ENCODE peak calls at places on chromosomes 5 and 9, in ten cellular contexts. R, B, Q, I, Z, P, T, X, V and Y are unnamed samples.

GRCh38 chr9:129008469-129008965 is 19.6 kb downstream of the SH3GLB2 start:
- DNase-seq in R (no peak), B (no peak), Q (no peak), I (no peak), Z (no peak), P (no peak), T (no peak), X (no peak), V (no peak), Y (no peak)

GRCh38 chr5:67233075-67233474 is 36.5 kb upstream of the CD180 start:
- DNase-seq in R (no peak), B (no peak), Q (no peak), I (no peak), Z (no peak), P (no peak), T (no peak), X (no peak), V (no peak), Y (no peak)

GRCh38 chr9:4739587-4740372 is 1.2 kb downstream of the AK3 start:
- DNase-seq in R (no peak), B (no peak), Q (no peak), I (no peak), Z (peak; percentile 25), P (peak; percentile 41), T (no peak), X (no peak), V (no peak), Y (peak; percentile 39)

GRCh38 chr9:33795819-33796218 is 458 bp downstream of the PRSS3 start:
- DNase-seq in R (no peak), B (no peak), Q (no peak), I (no peak), Z (no peak), P (no peak), T (no peak), X (no peak), V (no peak), Y (peak; percentile 32)

GRCh38 chr5:151234476-151235238 is 10.8 kb upstream of the CCDC69 start:
- DNase-seq in R (peak; percentile 87), B (peak; percentile 25), Q (peak; percentile 72), I (peak; percentile 93), Z (no peak), P (peak; percentile 60), T (peak; percentile 86), X (peak; percentile 96), V (peak; percentile 85), Y (peak; percentile 79)

GRCh38 chr9:108609227-108609894 is 246.4 kb downstream of the ACTL7B start:
- DNase-seq in R (no peak), B (no peak), Q (no peak), I (no peak), Z (no peak), P (no peak), T (no peak), X (no peak), V (no peak), Y (no peak)

GRCh38 chr9:23590601-23591000 is 235.4 kb downstream of the ELAVL2 start:
- DNase-seq in R (no peak), B (no peak), Q (no peak), I (no peak), Z (no peak), P (no peak), T (no peak), X (no peak), V (no peak), Y (no peak)

GRCh38 chr5:37991903-37992299 is 152.1 kb upstream of the GDNF start:
- DNase-seq in R (no peak), B (no peak), Q (no peak), I (no peak), Z (no peak), P (no peak), T (no peak), X (no peak), V (peak; percentile 4), Y (no peak)

GRCh38 chr5:39257554-39257953 is 38.2 kb upstream of the FYB1 start:
- DNase-seq in R (no peak), B (no peak), Q (no peak), I (no peak), Z (no peak), P (no peak), T (no peak), X (no peak), V (peak; percentile 27), Y (no peak)

GRCh38 chr9:83630938-83631457 is 8.1 kb downstream of the IDNK start:
- DNase-seq in R (no peak), B (no peak), Q (no peak), I (no peak), Z (peak; percentile 47), P (no peak), T (no peak), X (no peak), V (no peak), Y (no peak)

GRCh38 chr9:128617943-128618342 is 38.7 kb downstream of the DYNC2I2 start:
- DNase-seq in R (no peak), B (no peak), Q (no peak), I (no peak), Z (no peak), P (no peak), T (no peak), X (no peak), V (no peak), Y (no peak)

GRCh38 chr5:174731214-174732039 is 7.0 kb downstream of the MSX2 start:
- DNase-seq in R (no peak), B (no peak), Q (no peak), I (no peak), Z (no peak), P (no peak), T (no peak), X (no peak), V (no peak), Y (no peak)

GRCh38 chr5:81779125-81779934 is 28.4 kb upstream of the SSBP2 start:
- DNase-seq in R (peak; percentile 49), B (no peak), Q (peak; percentile 58), I (no peak), Z (peak; percentile 27), P (peak; percentile 81), T (peak; percentile 78), X (peak; percentile 87), V (no peak), Y (peak; percentile 70)

GRCh38 chr5:1749346-1750124 is 50.1 kb downstream of the MRPL36 start:
- DNase-seq in R (peak; percentile 2), B (no peak), Q (no peak), I (no peak), Z (no peak), P (no peak), T (peak; percentile 19), X (peak; percentile 40), V (no peak), Y (peak; percentile 4)

DNA sequence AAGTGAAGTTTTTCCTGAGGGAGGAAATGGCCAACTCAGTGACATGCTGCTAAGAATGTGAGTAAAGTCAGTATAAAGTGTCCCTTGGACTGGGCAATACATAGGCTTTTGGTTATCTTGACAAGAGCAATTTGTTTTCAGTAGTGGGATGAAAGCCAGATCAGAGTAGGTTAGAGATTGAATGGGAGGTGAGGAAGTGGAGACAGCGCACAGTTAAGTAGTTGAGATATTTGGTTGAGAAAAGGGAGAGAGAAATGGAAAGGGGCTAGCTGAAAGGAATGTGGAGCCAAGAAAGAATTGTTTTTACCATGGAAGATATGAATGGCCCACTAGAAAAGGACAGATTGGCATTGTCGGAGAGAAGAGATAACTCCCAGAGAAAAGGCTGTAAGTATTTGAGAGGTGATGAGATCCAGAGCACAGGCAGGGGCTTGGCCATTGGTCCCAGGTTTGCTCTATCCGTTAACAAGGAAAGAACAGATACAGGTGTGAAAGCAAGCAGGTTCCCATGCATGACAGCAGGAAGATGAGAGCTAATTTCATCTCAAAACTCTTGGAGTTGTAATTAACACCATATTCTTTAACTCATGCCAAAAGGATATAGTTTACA is 392.0 kb downstream of the NR2F1-AS1 start:
- DNase-seq in R (no peak), B (no peak), Q (no peak), I (no peak), Z (no peak), P (no peak), T (no peak), X (no peak), V (no peak), Y (no peak)
- H3K4me1 ChIP-seq in R (peaks cover 3% of the 10 kb centered on the region), B (peaks cover 57% of the 10 kb centered on the region), Q (no peaks in the 10 kb centered on the region), I (no peaks in the 10 kb centered on the region), Z (peaks cover 18% of the 10 kb centered on the region), P (peaks cover 6% of the 10 kb centered on the region), T (peaks cover 2% of the 10 kb centered on the region), X (no peaks in the 10 kb centered on the region), V (peaks cover 44% of the 10 kb centered on the region), Y (no peaks in the 10 kb centered on the region)

GRCh38 chr9:469672-470040 is 255.0 kb downstream of the DOCK8 start:
- DNase-seq in R (no peak), B (no peak), Q (peak; percentile 8), I (no peak), Z (no peak), P (peak; percentile 27), T (no peak), X (peak; percentile 66), V (no peak), Y (peak; percentile 47)
- TF ChIP-seq EP300 in R (no peak), B (no peak), Q (no peak), I (no peak), Z (no peak), P (no peak), T (no peak), X (no peak), V (no peak), Y (no peak)

DNA sequence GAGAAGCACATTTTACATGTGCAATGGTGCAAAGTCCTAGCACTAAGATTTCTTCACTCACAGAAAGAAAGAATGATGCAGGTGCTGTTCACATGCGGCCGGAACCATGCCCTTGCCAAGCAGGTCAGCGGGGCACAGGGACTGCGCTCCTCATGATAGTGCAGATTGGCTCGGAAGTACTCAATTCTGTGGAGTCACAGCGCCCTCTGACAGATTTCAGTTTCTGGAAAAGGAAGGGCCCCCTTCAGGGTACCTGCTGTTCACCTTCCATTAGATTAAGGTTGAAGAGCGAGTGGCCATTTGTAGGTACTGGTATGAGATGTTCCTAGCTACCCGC is 75.7 kb downstream of the TMC1 start:
- DNase-seq in R (no peak), B (no peak), Q (no peak), I (no peak), Z (no peak), P (no peak), T (no peak), X (no peak), V (no peak), Y (no peak)
- H3K4me3 ChIP-seq in R (no peak overlapping the region), B (no peak overlapping the region), Q (no peak overlapping the region), I (no peak overlapping the region), Z (no peak overlapping the region), P (no peak overlapping the region), T (no peak overlapping the region), X (no peak overlapping the region), V (no peak overlapping the region), Y (no peak overlapping the region)

GRCh38 chr9:8628771-8629170 is 829.2 kb upstream of the DMAC1 start:
- DNase-seq in R (no peak), B (no peak), Q (no peak), I (no peak), Z (no peak), P (no peak), T (no peak), X (no peak), V (no peak), Y (no peak)

GRCh38 chr9:8627944-8628679 is 828.5 kb upstream of the DMAC1 start:
- DNase-seq in R (no peak), B (no peak), Q (no peak), I (no peak), Z (no peak), P (no peak), T (no peak), X (no peak), V (no peak), Y (no peak)

DNA sequence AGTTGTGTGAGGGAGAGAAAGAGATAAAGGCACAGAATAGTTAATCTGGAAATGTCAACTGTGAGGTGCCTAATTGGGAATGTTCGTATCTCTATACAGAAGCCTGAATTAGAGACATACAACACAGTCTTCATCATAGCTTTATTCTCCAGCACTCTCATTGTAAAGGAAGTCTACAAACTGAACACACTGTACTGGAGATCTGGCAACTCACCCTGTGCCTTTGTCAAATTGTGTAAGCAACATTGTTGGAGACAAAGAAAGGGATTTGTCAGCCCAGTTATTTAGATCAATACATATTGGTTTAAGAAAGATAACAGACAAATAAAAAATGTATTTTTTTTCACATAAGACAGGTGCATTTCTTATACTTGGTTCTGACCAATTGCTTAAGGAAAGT is 832.9 kb upstream of the DMAC1 start:
- DNase-seq in R (no peak), B (no peak), Q (no peak), I (no peak), Z (no peak), P (no peak), T (no peak), X (no peak), V (no peak), Y (no peak)
- H3K4me1 ChIP-seq in R (no peaks in the 10 kb centered on the region), B (no peaks in the 10 kb centered on the region), Q (no peaks in the 10 kb centered on the region), I (no peaks in the 10 kb centered on the region), Z (no peaks in the 10 kb centered on the region), P (no peaks in the 10 kb centered on the region), T (no peaks in the 10 kb centered on the region), X (no peaks in the 10 kb centered on the region), V (no peaks in the 10 kb centered on the region), Y (no peaks in the 10 kb centered on the region)